ENCODE peak calls at places on chromosomes 4 and X, in seven cellular contexts. One of them, this sample, is unnamed.

GRCh38 chr4:159823743-159824142 is 720.9 kb downstream of the RAPGEF2 start:
- DNase-seq in mesenchymal stem cell: no peak
- DNase-seq in H1: no peak
- DNase-seq in IMR-90: no peak
- DNase-seq in H9: no peak
- DNase-seq in trophoblast cell: no peak
- DNase-seq in neuronal stem cell: no peak
- DNase-seq in this sample: peak; percentile 51

GRCh38 chr4:182288534-182288933 is 45.3 kb downstream of the TENM3 start:
- DNase-seq in H1: no peak
- DNase-seq in IMR-90: no peak
- DNase-seq in mesenchymal stem cell: no peak
- DNase-seq in trophoblast cell: no peak
- DNase-seq in H9: no peak
- DNase-seq in neuronal stem cell: no peak
- DNase-seq in this sample: no peak

GRCh38 chr4:102531441-102531840 is 30.3 kb downstream of the NFKB1 start:
- DNase-seq in IMR-90: peak; percentile 25
- DNase-seq in H1: no peak
- DNase-seq in H9: no peak
- DNase-seq in trophoblast cell: no peak
- DNase-seq in neuronal stem cell: no peak
- DNase-seq in mesenchymal stem cell: no peak
- DNase-seq in this sample: no peak

GRCh38 chr4:174069848-174070330 is 213.6 kb downstream of the FBXO8 start:
- DNase-seq in trophoblast cell: no peak
- DNase-seq in mesenchymal stem cell: peak; percentile 61
- DNase-seq in neuronal stem cell: no peak
- DNase-seq in IMR-90: no peak
- DNase-seq in H1: no peak
- DNase-seq in H9: no peak
- DNase-seq in this sample: no peak

GRCh38 chrX:154731881-154732280 is 19.0 kb downstream of the GAB3 start:
- DNase-seq in IMR-90: peak; percentile 45
- DNase-seq in neuronal stem cell: no peak
- DNase-seq in mesenchymal stem cell: peak; percentile 62
- DNase-seq in H9: no peak
- DNase-seq in trophoblast cell: peak; percentile 70
- DNase-seq in H1: no peak
- DNase-seq in this sample: peak; percentile 17

GRCh38 chr4:183746305-183747229 is 87.5 kb downstream of the TRAPPC11 start:
- DNase-seq in H9: no peak
- DNase-seq in mesenchymal stem cell: no peak
- DNase-seq in H1: no peak
- DNase-seq in IMR-90: peak; percentile 6
- DNase-seq in trophoblast cell: no peak
- DNase-seq in neuronal stem cell: no peak
- DNase-seq in this sample: no peak

GRCh38 chr4:81164623-81165416 is 50.2 kb downstream of the PRKG2 start:
- DNase-seq in mesenchymal stem cell: no peak
- DNase-seq in H9: no peak
- DNase-seq in IMR-90: peak; percentile 83
- DNase-seq in trophoblast cell: peak; percentile 35
- DNase-seq in neuronal stem cell: no peak
- DNase-seq in H1: no peak
- DNase-seq in this sample: no peak

GRCh38 chr4:174429701-174430100 is 92.6 kb downstream of the HPGD start:
- DNase-seq in H9: no peak
- DNase-seq in neuronal stem cell: no peak
- DNase-seq in H1: no peak
- DNase-seq in trophoblast cell: peak; percentile 83
- DNase-seq in IMR-90: no peak
- DNase-seq in mesenchymal stem cell: no peak
- DNase-seq in this sample: no peak

GRCh38 chr4:44760142-44760898 is 34.0 kb upstream of the GNPDA2 start:
- DNase-seq in mesenchymal stem cell: peak; percentile 62
- DNase-seq in IMR-90: peak; percentile 20
- DNase-seq in trophoblast cell: peak; percentile 24
- DNase-seq in H1: no peak
- DNase-seq in H9: no peak
- DNase-seq in neuronal stem cell: peak; percentile 38
- DNase-seq in this sample: peak; percentile 22

GRCh38 chr4:24889991-24890390 is 22.9 kb downstream of the CCDC149 start:
- DNase-seq in mesenchymal stem cell: no peak
- DNase-seq in neuronal stem cell: no peak
- DNase-seq in trophoblast cell: no peak
- DNase-seq in H9: no peak
- DNase-seq in H1: no peak
- DNase-seq in IMR-90: peak; percentile 34
- DNase-seq in this sample: no peak

GRCh38 chr4:152185786-152186540 is 349.9 kb downstream of the FBXW7 start:
- DNase-seq in trophoblast cell: no peak
- DNase-seq in H1: no peak
- DNase-seq in H9: no peak
- DNase-seq in mesenchymal stem cell: no peak
- DNase-seq in IMR-90: no peak
- DNase-seq in neuronal stem cell: no peak
- DNase-seq in this sample: no peak

GRCh38 chr4:185772391-185773093 is 39.5 kb downstream of the SORBS2 start:
- DNase-seq in H9: no peak
- DNase-seq in IMR-90: no peak
- DNase-seq in H1: no peak
- DNase-seq in neuronal stem cell: no peak
- DNase-seq in trophoblast cell: no peak
- DNase-seq in mesenchymal stem cell: no peak
- DNase-seq in this sample: no peak

GRCh38 chr4:60128916-60129315 is 1071.2 kb upstream of the ADGRL3 start:
- DNase-seq in IMR-90: no peak
- DNase-seq in neuronal stem cell: no peak
- DNase-seq in H9: no peak
- DNase-seq in H1: no peak
- DNase-seq in mesenchymal stem cell: no peak
- DNase-seq in trophoblast cell: no peak
- DNase-seq in this sample: no peak

GRCh38 chrX:13469963-13470679 is 99.3 kb upstream of the EGFL6 start:
- DNase-seq in H1: no peak
- DNase-seq in H9: no peak
- DNase-seq in neuronal stem cell: no peak
- DNase-seq in IMR-90: peak; percentile 75
- DNase-seq in trophoblast cell: no peak
- DNase-seq in mesenchymal stem cell: peak; percentile 26
- DNase-seq in this sample: no peak

GRCh38 chr4:7040760-7041159 is 2.4 kb upstream of the TADA2B start:
- DNase-seq in IMR-90: no peak
- DNase-seq in neuronal stem cell: no peak
- DNase-seq in trophoblast cell: no peak
- DNase-seq in mesenchymal stem cell: no peak
- DNase-seq in H9: no peak
- DNase-seq in H1: no peak
- DNase-seq in this sample: no peak

GRCh38 chr4:7041851-7042696 is 1.1 kb upstream of the TADA2B start:
- DNase-seq in H9: peak; percentile 56
- DNase-seq in neuronal stem cell: no peak
- DNase-seq in H1: no peak
- DNase-seq in IMR-90: peak; percentile 55
- DNase-seq in mesenchymal stem cell: no peak
- DNase-seq in trophoblast cell: no peak
- DNase-seq in this sample: no peak

GRCh38 chr4:7043521-7044414 is 596 bp downstream of the TADA2B start:
- DNase-seq in H1: no peak
- DNase-seq in trophoblast cell: peak; percentile 10
- DNase-seq in IMR-90: peak; percentile 38
- DNase-seq in H9: no peak
- DNase-seq in mesenchymal stem cell: peak; percentile 55
- DNase-seq in neuronal stem cell: no peak
- DNase-seq in this sample: peak; percentile 40

GRCh38 chr4:7042697-7043464 is at the start of gene TADA2B:
- DNase-seq in H9: peak; percentile 98
- DNase-seq in H1: peak; percentile 92
- DNase-seq in IMR-90: peak; percentile 97
- DNase-seq in neuronal stem cell: peak; percentile 99
- DNase-seq in mesenchymal stem cell: peak; percentile 99
- DNase-seq in trophoblast cell: peak; percentile 99
- DNase-seq in this sample: peak; percentile 99

DNA sequence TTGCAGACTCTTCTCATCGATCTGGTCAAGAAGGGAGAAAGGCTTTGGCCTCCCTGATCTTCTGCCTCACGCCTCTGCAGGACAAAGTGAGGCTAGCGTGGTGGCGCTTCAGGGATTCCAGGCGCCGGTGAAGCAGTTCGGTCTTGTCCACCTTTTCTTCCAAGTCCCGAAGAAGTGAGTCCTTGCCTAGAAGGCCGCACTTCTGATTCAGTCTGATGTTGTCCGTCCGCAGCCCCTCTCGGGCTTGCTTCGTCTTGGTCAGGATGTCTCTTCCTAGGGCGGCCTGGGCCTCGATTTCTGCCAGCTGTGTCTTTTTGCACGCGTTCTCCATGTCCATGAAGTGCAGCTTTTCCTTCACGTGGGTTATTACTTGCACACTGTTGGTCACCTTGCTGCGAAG is 1.9 kb upstream of the TADA2B start:
- DNase-seq in H9: no peak
- DNase-seq in neuronal stem cell: no peak
- DNase-seq in IMR-90: no peak
- DNase-seq in trophoblast cell: no peak
- DNase-seq in mesenchymal stem cell: no peak
- DNase-seq in H1: no peak
- DNase-seq in this sample: no peak
- H3K4ac ChIP-seq in H9: no peak overlapping the region
- H3K4ac ChIP-seq in neuronal stem cell: no peak overlapping the region
- H3K4ac ChIP-seq in IMR-90: no peak overlapping the region
- H3K4ac ChIP-seq in trophoblast cell: no peak overlapping the region
- H3K4ac ChIP-seq in mesenchymal stem cell: no peak overlapping the region
- H3K4ac ChIP-seq in H1: no peak overlapping the region
- H3K4ac ChIP-seq in this sample: no peak overlapping the region

DNA sequence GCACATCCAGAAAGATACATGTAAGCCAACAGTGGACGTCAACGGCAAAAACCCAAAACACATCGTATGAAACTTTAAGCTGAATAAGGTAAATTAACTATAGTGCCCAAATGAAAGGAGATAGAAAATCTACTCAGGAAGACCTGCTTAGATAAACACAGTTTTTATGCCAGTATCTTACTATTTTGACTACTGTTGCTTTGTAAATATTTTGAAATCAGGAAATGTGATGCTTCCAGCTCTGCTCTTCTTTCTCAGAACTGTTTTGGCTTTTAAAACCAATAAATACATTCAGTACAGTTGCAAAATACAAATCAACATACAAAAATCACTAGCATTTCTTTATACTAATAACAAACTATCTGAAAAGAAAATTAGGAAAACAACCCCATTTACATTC is 83.8 kb downstream of the SMARCA5 start:
- DNase-seq in neuronal stem cell: no peak
- DNase-seq in H1: no peak
- DNase-seq in IMR-90: no peak
- DNase-seq in trophoblast cell: no peak
- DNase-seq in H9: no peak
- DNase-seq in mesenchymal stem cell: no peak
- DNase-seq in this sample: no peak
- H3K79me1 ChIP-seq in neuronal stem cell: no peaks in the 10 kb centered on the region
- H3K79me1 ChIP-seq in H1: no peaks in the 10 kb centered on the region
- H3K79me1 ChIP-seq in IMR-90: no peaks in the 10 kb centered on the region
- H3K79me1 ChIP-seq in trophoblast cell: no peaks in the 10 kb centered on the region
- H3K79me1 ChIP-seq in H9: no peaks in the 10 kb centered on the region
- H3K79me1 ChIP-seq in mesenchymal stem cell: no peaks in the 10 kb centered on the region
- H3K79me1 ChIP-seq in this sample: no peaks in the 10 kb centered on the region

GRCh38 chrX:66020578-66021406 is 19.1 kb downstream of the VSIG4 start:
- DNase-seq in IMR-90: no peak
- DNase-seq in H9: no peak
- DNase-seq in mesenchymal stem cell: no peak
- DNase-seq in neuronal stem cell: no peak
- DNase-seq in H1: no peak
- DNase-seq in trophoblast cell: no peak
- DNase-seq in this sample: no peak

GRCh38 chrX:66019974-66020373 is 19.9 kb downstream of the VSIG4 start:
- DNase-seq in mesenchymal stem cell: no peak
- DNase-seq in IMR-90: no peak
- DNase-seq in H1: no peak
- DNase-seq in trophoblast cell: no peak
- DNase-seq in neuronal stem cell: no peak
- DNase-seq in H9: no peak
- DNase-seq in this sample: no peak

GRCh38 chrX:66021758-66022741 is 17.8 kb downstream of the VSIG4 start:
- DNase-seq in H9: no peak
- DNase-seq in neuronal stem cell: no peak
- DNase-seq in H1: no peak
- DNase-seq in trophoblast cell: no peak
- DNase-seq in IMR-90: no peak
- DNase-seq in mesenchymal stem cell: no peak
- DNase-seq in this sample: no peak

GRCh38 chrX:66022742-66023725 is 16.8 kb downstream of the VSIG4 start:
- DNase-seq in IMR-90: no peak
- DNase-seq in neuronal stem cell: no peak
- DNase-seq in mesenchymal stem cell: no peak
- DNase-seq in H9: peak; percentile 25
- DNase-seq in trophoblast cell: no peak
- DNase-seq in H1: no peak
- DNase-seq in this sample: peak; percentile 70

DNA sequence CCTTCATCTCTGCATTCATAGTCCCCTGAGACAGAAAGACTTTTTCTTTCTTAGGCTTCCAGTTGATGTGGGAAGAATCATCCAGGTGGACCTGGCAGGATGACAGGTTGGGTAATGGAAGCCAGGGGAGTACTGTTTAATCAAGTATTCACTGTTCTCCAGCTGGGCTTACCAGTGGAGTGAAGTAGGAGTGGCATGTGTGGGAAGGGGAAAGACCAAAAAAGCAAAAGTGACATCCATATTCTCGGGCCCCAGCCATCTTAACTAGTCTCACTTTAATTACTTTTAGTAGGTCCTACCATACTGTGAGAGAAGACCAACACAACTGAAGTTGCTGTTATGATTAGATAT is 18.5 kb downstream of the VSIG4 start:
- DNase-seq in trophoblast cell: no peak
- DNase-seq in neuronal stem cell: no peak
- DNase-seq in H1: no peak
- DNase-seq in H9: no peak
- DNase-seq in mesenchymal stem cell: no peak
- DNase-seq in IMR-90: no peak
- DNase-seq in this sample: no peak
- H3K9ac ChIP-seq in trophoblast cell: no peak overlapping the region
- H3K9ac ChIP-seq in neuronal stem cell: no peak overlapping the region
- H3K9ac ChIP-seq in H1: no peak overlapping the region
- H3K9ac ChIP-seq in H9: no peak overlapping the region
- H3K9ac ChIP-seq in mesenchymal stem cell: no peak overlapping the region
- H3K9ac ChIP-seq in IMR-90: no peak overlapping the region
- H3K9ac ChIP-seq in this sample: no peak overlapping the region

GRCh38 chrX:16457239-16457638 is 192.7 kb upstream of the S100G start:
- DNase-seq in H9: no peak
- DNase-seq in trophoblast cell: no peak
- DNase-seq in mesenchymal stem cell: no peak
- DNase-seq in neuronal stem cell: no peak
- DNase-seq in H1: no peak
- DNase-seq in IMR-90: no peak
- DNase-seq in this sample: no peak
- H3K4ac ChIP-seq in H9: no peak overlapping the region
- H3K4ac ChIP-seq in trophoblast cell: no peak overlapping the region
- H3K4ac ChIP-seq in mesenchymal stem cell: no peak overlapping the region
- H3K4ac ChIP-seq in neuronal stem cell: no peak overlapping the region
- H3K4ac ChIP-seq in H1: no peak overlapping the region
- H3K4ac ChIP-seq in IMR-90: no peak overlapping the region
- H3K4ac ChIP-seq in this sample: no peak overlapping the region